ENCODE peak calls at places on chromosomes 1 and 21, in seven cellular contexts. B, N, H, P, E, C and W are unnamed samples. For H3K4me1, the result is how much of the 10 kb centered on the place peaks cover.

GRCh38 chr1:29253180-29253579 is 16.9 kb downstream of the PTPRU start:
- DNase-seq in H (no peak), C (no peak), N (no peak), P (no peak), E (no peak), B (no peak), W (no peak)

GRCh38 chr1:230728710-230729392 is 14.9 kb upstream of the AGT start:
- DNase-seq in B (no peak), C (no peak), P (peak), E (no peak), H (no peak), N (no peak), W (no peak)

GRCh38 chr21:21196087-21196486 is 197.9 kb downstream of the NCAM2 start:
- DNase-seq in P (no peak), E (no peak), C (no peak), N (no peak), H (no peak), B (peak), W (no peak)

GRCh38 chr1:234620272-234620711 is 10.3 kb upstream of the IRF2BP2 start:
- DNase-seq in P (no peak), B (no peak), E (no peak), N (no peak), H (no peak), C (no peak), W (no peak)

GRCh38 chr1:36628804-36629203 is 146.1 kb upstream of the CSF3R start:
- DNase-seq in H (no peak), N (no peak), B (peak), E (no peak), P (no peak), C (no peak), W (no peak)

GRCh38 chr1:6384962-6385672 is 8.4 kb downstream of the ACOT7 start:
- DNase-seq in E (peak), P (no peak), C (no peak), H (no peak), N (no peak), B (no peak), W (no peak)

GRCh38 chr1:40133839-40134238 is 27.3 kb upstream of the RLF start:
- DNase-seq in C (no peak), P (no peak), B (no peak), N (no peak), H (no peak), E (peak), W (no peak)

GRCh38 chr1:151326619-151327222 is 495 bp downstream of the PI4KB start:
- DNase-seq in P (no peak), C (no peak), E (peak), H (no peak), N (no peak), B (peak), W (no peak)

GRCh38 chr1:51063121-51063520 is 38.9 kb upstream of the C1orf185 start:
- DNase-seq in H (peak), P (no peak), N (no peak), E (no peak), C (no peak), B (no peak), W (no peak)

GRCh38 chr1:217425528-217425927 is 205.4 kb downstream of the GPATCH2 start:
- DNase-seq in B (no peak), E (no peak), H (no peak), C (no peak), N (no peak), P (no peak), W (no peak)

GRCh38 chr1:21633992-21634475 is 35.1 kb downstream of the RAP1GAP start:
- DNase-seq in E (no peak), H (no peak), P (no peak), C (no peak), B (no peak), N (no peak), W (no peak)

GRCh38 chr1:42335809-42336518 is 929 bp upstream of the FOXJ3 start:
- DNase-seq in E (no peak), P (peak), H (no peak), N (no peak), B (no peak), C (no peak), W (no peak)

GRCh38 chr1:213231795-213232231 is 180.8 kb downstream of the RPS6KC1 start:
- DNase-seq in P (no peak), H (no peak), B (no peak), N (no peak), C (peak), E (peak), W (peak)

GRCh38 chr1:76826072-76826827 is 41.0 kb upstream of the ST6GALNAC5 start:
- DNase-seq in H (no peak), P (no peak), N (no peak), E (no peak), B (no peak), C (no peak), W (no peak)

GRCh38 chr1:37319284-37319683 is 155.1 kb upstream of the ZC3H12A start:
- DNase-seq in B (no peak), N (no peak), H (no peak), C (no peak), E (no peak), P (no peak), W (no peak)

GRCh38 chr1:90417139-90417538 is 300.0 kb downstream of the BARHL2 start:
- DNase-seq in H (no peak), N (no peak), E (no peak), B (no peak), P (no peak), C (no peak), W (no peak)

GRCh38 chr1:43935711-43936427 is 2.3 kb downstream of the ARTN start:
- DNase-seq in H (no peak), N (no peak), E (no peak), C (no peak), B (no peak), P (no peak), W (no peak)

GRCh38 chr1:159817276-159818041 is 9.2 kb upstream of the SLAMF8 start:
- DNase-seq in C (no peak), B (peak), P (peak), N (no peak), H (no peak), E (no peak), W (no peak)

GRCh38 chr21:17688912-17689874 is 76.5 kb upstream of the BTG3 start:
- DNase-seq in P (peak), E (no peak), B (peak), H (peak), C (no peak), N (no peak), W (no peak)

GRCh38 chr1:41718444-41719028 is 200.2 kb downstream of the HIVEP3 start:
- DNase-seq in P (no peak), N (no peak), C (no peak), H (no peak), E (no peak), B (no peak), W (no peak)

GRCh38 chr1:201326710-201327109 is 43.4 kb downstream of the PKP1 start:
- DNase-seq in B (no peak), H (no peak), N (no peak), E (no peak), C (no peak), P (no peak), W (no peak)

GRCh38 chr1:209989525-209989924 is 51.5 kb downstream of the SYT14 start:
- DNase-seq in C (no peak), N (no peak), E (peak), H (no peak), B (no peak), P (no peak), W (no peak)

GRCh38 chr21:29105218-29105617 is 25.2 kb upstream of the MAP3K7CL start:
- DNase-seq in B (no peak), H (no peak), N (no peak), E (no peak), C (no peak), P (peak), W (no peak)

GRCh38 chr1:201144701-201145100 is 9.6 kb downstream of the TMEM9 start:
- DNase-seq in H (no peak), B (no peak), E (no peak), C (no peak), P (no peak), N (no peak), W (no peak)

GRCh38 chr21:38669186-38669585 is 136.5 kb upstream of the ETS2 start:
- DNase-seq in H (no peak), B (peak), C (no peak), E (peak), N (no peak), P (peak), W (peak)

GRCh38 chr1:179327679-179328078 is 34.1 kb downstream of the SOAT1 start:
- DNase-seq in E (no peak), H (no peak), C (no peak), P (no peak), N (no peak), B (no peak), W (no peak)

GRCh38 chr1:182206628-182207239 is 145.2 kb upstream of the ZNF648 start:
- DNase-seq in N (no peak), E (no peak), P (no peak), H (no peak), C (no peak), B (peak), W (no peak)

GRCh38 chr1:117061986-117062415 is 1.9 kb downstream of the TTF2 start:
- DNase-seq in E (no peak), N (peak), B (peak), P (no peak), H (no peak), C (no peak), W (no peak)

GRCh38 chr1:80384037-80384830 is 1377.7 kb upstream of the ADGRL4 start:
- DNase-seq in P (no peak), B (no peak), N (no peak), H (no peak), C (no peak), E (no peak), W (no peak)

GRCh38 chr1:58206749-58207148 is 339.8 kb downstream of the OMA1 start:
- DNase-seq in N (no peak), B (no peak), E (no peak), H (no peak), C (no peak), P (no peak), W (no peak)

GRCh38 chr1:245874942-245875580 is 632.0 kb downstream of the SMYD3 start:
- DNase-seq in C (no peak), H (no peak), N (no peak), E (peak), B (peak), P (no peak), W (no peak)

GRCh38 chr21:27346041-27346448 is 379.2 kb upstream of the ADAMTS5 start:
- DNase-seq in B (no peak), E (no peak), N (no peak), C (no peak), P (no peak), H (no peak), W (no peak)

GRCh38 chr1:222546548-222547259 is 1.2 kb downstream of the HHIPL2 start:
- DNase-seq in H (no peak), C (no peak), B (no peak), E (peak), P (peak), N (no peak), W (no peak)

GRCh38 chr21:32192291-32192690 is 86.6 kb downstream of the MIS18A start:
- DNase-seq in B (no peak), P (no peak), E (no peak), N (no peak), C (no peak), H (no peak), W (no peak)

GRCh38 chr1:53696578-53696977 is 42.4 kb downstream of the GLIS1 start:
- DNase-seq in B (no peak), E (no peak), P (no peak), N (no peak), H (no peak), C (no peak), W (no peak)

GRCh38 chr1:53696990-53697389 is 42.0 kb downstream of the GLIS1 start:
- DNase-seq in B (no peak), C (no peak), H (no peak), E (no peak), N (no peak), P (no peak), W (no peak)

GRCh38 chr1:53699981-53700380 is 39.0 kb downstream of the GLIS1 start:
- DNase-seq in B (no peak), N (no peak), P (no peak), E (no peak), H (no peak), C (no peak), W (no peak)

GRCh38 chr1:53698381-53698980 is 40.5 kb downstream of the GLIS1 start:
- DNase-seq in P (no peak), E (no peak), C (no peak), N (no peak), H (no peak), B (no peak), W (no peak)

GRCh38 chr1:53697671-53698380 is 41.1 kb downstream of the GLIS1 start:
- DNase-seq in H (no peak), C (no peak), N (no peak), P (no peak), B (no peak), E (no peak), W (no peak)
- TF ChIP-seq YY1 in H (no peak), C (no peak), N (no peak), P (no peak), B (no peak), E (no peak), W (no peak)

GRCh38 chr1:115977481-115978258 is 1.4 kb downstream of the SLC22A15 start:
- DNase-seq in H (peak), P (peak), E (no peak), C (no peak), B (no peak), N (no peak), W (no peak)

GRCh38 chr1:115980156-115980555 is 3.8 kb downstream of the SLC22A15 start:
- DNase-seq in E (no peak), C (no peak), N (no peak), B (no peak), H (no peak), P (no peak), W (no peak)

GRCh38 chr1:115976900-115977480 is 677 bp downstream of the SLC22A15 start:
- DNase-seq in H (no peak), N (no peak), B (no peak), P (no peak), C (no peak), E (peak), W (no peak)

GRCh38 chr1:115976062-115976899 is at the start of gene SLC22A15:
- DNase-seq in H (no peak), E (peak), N (peak), C (no peak), B (peak), P (no peak), W (peak)

GRCh38 chr1:115978292-115978941 is 2.1 kb downstream of the SLC22A15 start:
- DNase-seq in H (no peak), C (no peak), E (no peak), B (no peak), P (no peak), N (no peak), W (no peak)
- H3K4me3 ChIP-seq in H (no peak), C (no peak), E (no peak), B (no peak), P (no peak), N (no peak), W (no peak)

DNA sequence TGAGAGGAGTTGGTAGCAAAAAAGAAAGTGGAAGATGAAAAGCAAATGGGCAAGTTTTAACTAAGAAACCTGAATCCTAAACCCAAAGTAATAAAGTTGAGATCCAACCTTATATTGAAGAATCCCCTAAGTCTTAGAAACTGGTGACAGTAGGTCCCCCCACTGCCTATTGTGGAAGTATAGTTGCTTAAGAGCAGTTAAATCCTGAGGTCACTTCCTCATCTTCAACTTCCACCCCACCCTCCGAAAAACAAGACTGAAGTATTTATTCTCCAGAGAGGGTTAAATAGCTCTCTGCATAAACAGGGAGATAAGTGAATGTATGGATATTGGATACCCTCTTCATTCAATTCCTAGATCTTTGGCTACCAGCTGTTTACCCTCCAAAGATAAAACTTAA is 3.3 kb upstream of the DSTYK start:
- DNase-seq in E (no peak), H (no peak), P (no peak), C (no peak), B (no peak), N (no peak), W (no peak)
- H3K4me1 ChIP-seq in E (under half), H (under half), P (under half), C (under half), B (under half), N (under half), W (under half)

DNA sequence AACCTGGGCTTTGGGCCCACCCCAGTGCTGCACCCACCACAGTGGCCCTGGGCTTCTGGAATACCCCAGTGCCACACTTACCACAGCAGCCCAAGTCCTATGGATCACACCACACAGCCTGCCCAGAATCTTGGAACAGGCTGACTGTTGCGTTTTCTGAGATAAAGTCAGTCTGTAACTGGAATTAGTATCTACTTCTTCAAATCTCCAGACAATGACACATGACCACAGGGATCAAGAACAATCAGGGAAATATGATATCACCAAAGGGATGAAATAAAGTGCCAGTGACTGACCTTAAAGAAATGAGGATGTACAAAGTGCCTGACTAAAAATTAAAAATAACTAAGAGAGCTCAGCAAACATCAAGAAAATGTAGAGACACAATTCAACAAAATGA is 239.7 kb upstream of the PLD5 start:
- DNase-seq in E (no peak), C (no peak), N (no peak), B (no peak), P (no peak), H (no peak), W (no peak)
- TF ChIP-seq YY1 in E (no peak), C (no peak), N (no peak), B (no peak), P (no peak), H (no peak), W (no peak)

GRCh38 chr1:54498383-54499096 is 49.5 kb upstream of the ACOT11 start:
- DNase-seq in N (no peak), E (peak), C (no peak), B (no peak), H (no peak), P (no peak), W (no peak)
- H3K4me3 ChIP-seq in N (no peak), E (peak), C (peak), B (no peak), H (peak), P (no peak), W (peak)

GRCh38 chr1:32195531-32195930 is 4.9 kb upstream of the CCDC28B start:
- DNase-seq in H (no peak), C (no peak), N (no peak), E (no peak), B (no peak), P (no peak), W (no peak)

GRCh38 chr1:32198237-32199042 is 2.0 kb upstream of the CCDC28B start:
- DNase-seq in H (no peak), C (no peak), B (no peak), P (no peak), N (no peak), E (no peak), W (no peak)

GRCh38 chr1:32195972-32196823 is 4.2 kb upstream of the CCDC28B start:
- DNase-seq in N (no peak), E (no peak), C (no peak), B (no peak), H (no peak), P (no peak), W (no peak)

GRCh38 chr1:32197837-32198236 is 2.6 kb upstream of the CCDC28B start:
- DNase-seq in P (no peak), C (no peak), N (no peak), E (no peak), H (no peak), B (no peak), W (no peak)

DNA sequence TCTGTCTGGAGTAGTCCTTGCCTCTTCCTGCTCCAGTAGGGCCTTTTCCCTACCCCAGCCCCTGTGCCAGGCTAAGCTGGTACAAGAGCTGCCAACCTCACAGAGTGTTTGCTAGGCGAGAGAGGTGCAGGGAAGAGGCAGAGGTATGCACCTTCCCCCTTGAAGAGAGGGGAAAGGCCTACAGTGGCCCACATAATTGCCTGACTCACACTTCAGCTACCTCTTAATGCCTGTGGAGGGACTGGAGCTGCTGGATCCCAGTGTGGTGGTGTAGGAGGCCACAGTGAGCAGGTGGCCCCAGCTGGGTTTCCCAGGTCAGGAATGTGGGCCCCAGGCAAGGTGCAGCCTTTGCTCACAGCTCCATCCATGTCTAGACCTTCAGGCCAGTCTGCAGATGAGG is 3.3 kb upstream of the CCDC28B start:
- DNase-seq in P (no peak), E (no peak), B (no peak), C (no peak), N (no peak), H (no peak), W (no peak)
- H3K4me1 ChIP-seq in P (under half), E (under half), B (under half), C (under half), N (under half), H (under half), W (under half)

GRCh38 chr1:3174487-3175247 is 105.7 kb downstream of the PRDM16 start:
- DNase-seq in H (no peak), P (no peak), C (no peak), B (no peak), N (no peak), E (no peak), W (no peak)
- TF ChIP-seq YY1 in H (no peak), P (no peak), C (no peak), B (no peak), N (no peak), E (no peak), W (no peak)

GRCh38 chr1:7785108-7785507 is 1.0 kb downstream of the PER3 start:
- DNase-seq in H (no peak), E (no peak), B (no peak), C (no peak), P (no peak), N (no peak), W (no peak)
- H3K4me3 ChIP-seq in H (no peak), E (peak), B (no peak), C (peak), P (no peak), N (no peak), W (no peak)

DNA sequence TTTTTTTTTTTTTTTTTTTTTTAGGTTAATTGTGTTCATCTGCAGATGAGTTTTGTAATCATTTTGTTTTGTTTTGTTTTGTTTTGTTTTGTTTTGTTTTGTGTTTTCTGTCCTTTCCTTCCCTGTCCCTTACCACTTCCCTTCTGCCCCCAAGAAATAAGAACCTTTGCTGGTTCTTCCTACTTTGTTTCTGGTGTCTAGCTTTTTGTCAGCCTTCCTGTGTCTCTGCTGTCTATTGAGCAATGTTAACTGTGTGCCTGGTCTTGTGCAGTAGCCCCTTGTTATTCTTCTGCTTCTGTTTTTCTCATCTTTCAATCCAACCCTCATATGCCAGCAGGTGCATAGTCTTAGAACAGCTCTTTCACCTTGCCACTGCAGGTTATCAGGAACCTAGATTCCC is 46.0 kb downstream of the MPZL1 start:
- DNase-seq in B (no peak), E (no peak), N (no peak), H (no peak), P (no peak), C (no peak), W (no peak)
- H3K4me1 ChIP-seq in B (under half), E (under half), N (under half), H (under half), P (under half), C (under half), W (under half)